ENCODE peak calls at places on chromosomes 13 and 19, in four cellular contexts. X, L, E and D are unnamed samples.

GRCh38 chr13:72850959-72851677 is 69.2 kb downstream of the PIBF1 start:
- DNase-seq in E (no peak), X (peak; percentile 17), L (no peak), D (no peak)

GRCh38 chr13:64314286-64314685 is 2898.6 kb upstream of the PCDH20 start:
- DNase-seq in X (no peak), E (no peak), L (no peak), D (no peak)

GRCh38 chr19:56720281-56720680 is 48.7 kb upstream of the ZNF835 start:
- DNase-seq in X (no peak), E (no peak), L (no peak), D (no peak)

GRCh38 chr13:110449225-110450015 is 112.1 kb downstream of the RAB20 start:
- DNase-seq in L (peak; percentile 58), E (no peak), X (no peak), D (no peak)

GRCh38 chr13:101397742-101398141 is 18.6 kb downstream of the NALCN start:
- DNase-seq in E (peak; percentile 73), X (no peak), L (no peak), D (no peak)

GRCh38 chr13:100543872-100544602 is 44.6 kb downstream of the GGACT start:
- DNase-seq in X (no peak), L (peak; percentile 53), E (no peak), D (no peak)

GRCh38 chr19:58428617-58429016 is 11.3 kb downstream of the ZNF132 start:
- DNase-seq in E (no peak), L (no peak), X (no peak), D (no peak)

GRCh38 chr13:40483601-40484000 is 182.8 kb downstream of the FOXO1 start:
- DNase-seq in E (no peak), X (no peak), L (no peak), D (no peak)

GRCh38 chr19:7349961-7350711 is 1.4 kb downstream of the ARHGEF18 start:
- DNase-seq in L (peak; percentile 55), X (no peak), E (no peak), D (no peak)

GRCh38 chr19:29645911-29646310 is 19.4 kb upstream of the PLEKHF1 start:
- DNase-seq in E (peak; percentile 54), X (no peak), L (no peak), D (peak; percentile 34)

GRCh38 chr19:2509096-2509495 is 33.2 kb downstream of the GADD45B start:
- DNase-seq in L (no peak), X (no peak), E (no peak), D (no peak)

GRCh38 chr19:33904681-33905080 is 108.0 kb downstream of the KCTD15 start:
- DNase-seq in E (no peak), L (no peak), X (peak; percentile 64), D (no peak)

GRCh38 chr13:94196426-94196825 is 283.1 kb downstream of the DCT start:
- DNase-seq in E (no peak), X (no peak), L (no peak), D (no peak)